ENCODE peak calls at places on chromosomes 2 and 18, in four cellular contexts. H, X, E and O are unnamed samples.

GRCh38 chr2:228628682-228629081 is 447.2 kb upstream of the SPHKAP start:
- DNase-seq in H (no peak), X (no peak), E (no peak), O (no peak)

GRCh38 chr2:172052000-172052983 is 33.0 kb upstream of the DLX1 start:
- DNase-seq in H (peak), X (no peak), E (no peak), O (no peak)

GRCh38 chr2:76472946-76473345 is 762.2 kb upstream of the GCFC2 start:
- DNase-seq in H (no peak), X (no peak), E (no peak), O (no peak)

GRCh38 chr18:12278153-12278764 is 24.1 kb downstream of the CIDEA start:
- DNase-seq in H (no peak), X (peak), E (peak), O (no peak)

GRCh38 chr2:109162999-109163398 is 34.0 kb downstream of the SH3RF3 start:
- DNase-seq in H (no peak), X (no peak), E (no peak), O (no peak)

GRCh38 chr2:74502147-74502719 is 2.8 kb upstream of the LBX2 start:
- DNase-seq in H (no peak), X (peak), E (no peak), O (peak)

GRCh38 chr2:98726172-98726725 is 4.7 kb downstream of the MGAT4A start:
- DNase-seq in H (no peak), X (no peak), E (no peak), O (no peak)

GRCh38 chr2:216117566-216117965 is 8.4 kb downstream of the XRCC5 start:
- DNase-seq in H (no peak), X (no peak), E (no peak), O (no peak)

GRCh38 chr2:31331156-31331555 is 83.4 kb downstream of the XDH start:
- DNase-seq in H (no peak), X (no peak), E (no peak), O (no peak)

GRCh38 chr18:9417081-9417841 is 58.1 kb upstream of the RALBP1 start:
- DNase-seq in H (no peak), X (no peak), E (no peak), O (no peak)
- H3K4me3 ChIP-seq in H (no peak), X (no peak), E (no peak), O (no peak)

DNA sequence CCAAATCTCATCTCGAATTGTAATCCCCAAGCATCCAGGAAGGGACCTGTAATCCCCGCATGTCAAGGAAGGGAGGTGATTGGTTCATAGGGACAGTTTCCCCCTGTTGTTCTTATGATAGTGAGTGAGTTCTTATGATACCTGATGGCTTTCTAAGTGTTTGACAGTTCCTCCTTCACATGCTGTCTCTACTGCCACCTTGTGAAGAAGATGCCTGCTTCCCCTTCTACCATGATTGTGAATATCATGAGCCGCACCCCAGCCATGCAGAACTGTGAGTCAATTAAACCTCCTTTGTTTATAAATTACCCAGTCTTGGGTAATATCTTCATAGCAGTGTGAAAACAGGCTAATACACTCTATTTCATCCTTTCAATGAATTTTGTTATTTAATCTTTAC is 446.7 kb downstream of the RNF144A start:
- DNase-seq in H (no peak), X (no peak), E (no peak), O (no peak)
- H3K9ac ChIP-seq in H (no peak), X (no peak), E (no peak), O (no peak)

GRCh38 chr2:117661619-117662018 is 152.9 kb upstream of the DDX18 start:
- DNase-seq in H (peak), X (no peak), E (no peak), O (no peak)
- H3K4me3 ChIP-seq in H (no peak), X (no peak), E (no peak), O (no peak)

GRCh38 chr2:7015007-7015950 is 98.1 kb downstream of the RNF144A start:
- DNase-seq in H (peak), X (peak), E (no peak), O (no peak)
- H3K9ac ChIP-seq in H (peak), X (no peak), E (no peak), O (no peak)

DNA sequence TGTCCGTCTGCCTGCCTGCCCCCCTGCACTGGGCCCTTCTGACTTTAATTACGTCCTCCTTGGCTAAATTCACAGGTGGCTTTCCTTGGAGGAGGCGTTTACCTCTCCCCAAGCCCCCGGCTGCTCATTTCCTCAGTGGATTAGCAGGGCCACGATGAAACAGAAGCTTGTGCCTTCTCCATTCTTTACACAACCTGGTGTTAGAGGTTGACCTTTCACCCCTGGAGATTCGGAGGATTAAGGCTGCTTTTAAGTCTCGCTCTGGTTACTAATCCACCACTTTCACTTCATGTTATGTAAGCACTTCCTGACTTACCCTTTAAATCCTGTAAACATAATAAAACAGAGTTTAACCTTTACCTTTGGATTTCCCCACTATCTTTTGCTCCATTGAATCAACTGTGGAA is 370.3 kb downstream of the EN1 start:
- DNase-seq in H (no peak), X (peak), E (no peak), O (peak)
- H3K4me3 ChIP-seq in H (no peak), X (no peak), E (no peak), O (no peak)

DNA sequence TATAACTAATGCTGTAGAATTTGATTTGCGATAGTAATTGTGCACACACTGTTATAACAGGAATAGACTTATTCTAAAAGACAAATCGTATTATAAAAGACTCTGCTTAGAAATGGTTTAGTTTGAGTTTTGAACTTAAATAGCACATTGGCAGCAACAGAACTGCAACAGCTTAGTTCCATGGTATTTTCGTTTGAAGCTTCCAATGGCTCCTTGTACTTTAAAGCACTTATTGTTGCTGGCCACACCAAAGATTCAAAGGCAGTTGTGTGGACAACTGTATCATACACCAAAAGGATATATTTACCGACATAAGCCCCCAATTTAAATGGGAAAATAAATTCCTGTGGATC is 634 bp downstream of the WIPF1 start:
- DNase-seq in H (no peak), X (no peak), E (peak), O (no peak)
- H3K9ac ChIP-seq in H (peak), X (no peak), E (peak), O (peak)

DNA sequence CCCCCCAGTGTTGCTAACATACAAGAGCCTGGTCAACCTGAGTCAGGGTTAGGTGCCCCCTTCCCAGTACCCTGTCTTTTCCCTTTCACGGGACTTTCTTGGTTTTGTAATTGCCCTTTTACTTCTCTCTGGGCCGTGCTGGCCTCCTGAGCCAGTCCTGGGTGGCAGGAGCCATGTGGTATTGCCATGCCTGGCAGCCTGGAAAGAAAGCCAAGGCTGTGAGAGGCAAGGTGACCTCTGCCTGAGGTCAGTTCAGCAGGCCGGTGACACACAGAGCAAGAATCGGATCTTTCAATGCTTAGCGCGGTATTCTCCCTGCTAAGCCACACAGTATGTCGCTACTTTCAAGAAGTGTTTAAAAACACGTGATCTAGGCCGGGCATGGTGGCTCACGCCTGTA is 52.3 kb downstream of the C18orf63 start:
- DNase-seq in H (no peak), X (no peak), E (no peak), O (no peak)
- H3K4me3 ChIP-seq in H (no peak), X (no peak), E (no peak), O (no peak)

GRCh38 chr2:203559640-203560039 is 24.5 kb upstream of the RAPH1 start:
- DNase-seq in H (no peak), X (no peak), E (no peak), O (no peak)

GRCh38 chr2:203548887-203549286 is 13.8 kb upstream of the RAPH1 start:
- DNase-seq in H (no peak), X (no peak), E (no peak), O (no peak)

GRCh38 chr2:203551653-203552250 is 16.7 kb upstream of the RAPH1 start:
- DNase-seq in H (no peak), X (no peak), E (no peak), O (peak)

GRCh38 chr2:203549406-203549805 is 14.3 kb upstream of the RAPH1 start:
- DNase-seq in H (no peak), X (no peak), E (no peak), O (no peak)

DNA sequence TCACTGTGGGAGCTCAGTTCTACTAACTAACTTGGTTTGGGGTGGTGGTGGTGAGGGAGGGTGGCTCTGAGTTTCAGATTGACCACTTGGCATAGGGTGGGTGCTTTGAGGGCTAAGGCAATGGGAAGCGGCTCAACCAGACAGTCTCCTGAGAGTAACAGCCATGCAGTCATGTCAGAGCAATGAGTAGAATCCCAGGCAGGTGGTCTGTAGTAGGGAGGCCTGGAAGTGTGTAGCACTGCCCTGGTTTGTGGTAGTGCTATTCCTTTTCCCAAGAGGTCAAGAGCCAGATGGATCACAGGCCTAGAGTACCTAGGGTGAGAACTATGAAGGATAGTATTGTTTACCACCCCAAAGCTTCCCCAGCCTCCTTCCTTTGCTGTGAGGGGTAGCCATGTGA is 18.7 kb upstream of the RAPH1 start:
- DNase-seq in H (no peak), X (no peak), E (no peak), O (no peak)
- H3K9ac ChIP-seq in H (no peak), X (no peak), E (no peak), O (no peak)

GRCh38 chr18:69839497-69839896 is 108.2 kb downstream of the CD226 start:
- DNase-seq in H (no peak), X (no peak), E (no peak), O (no peak)

GRCh38 chr18:69839989-69840388 is 107.7 kb downstream of the CD226 start:
- DNase-seq in H (no peak), X (no peak), E (no peak), O (no peak)

GRCh38 chr18:69840445-69840844 is 107.2 kb downstream of the CD226 start:
- DNase-seq in H (no peak), X (no peak), E (no peak), O (no peak)

GRCh38 chr18:69838003-69838402 is 109.7 kb downstream of the CD226 start:
- DNase-seq in H (no peak), X (no peak), E (no peak), O (no peak)

DNA sequence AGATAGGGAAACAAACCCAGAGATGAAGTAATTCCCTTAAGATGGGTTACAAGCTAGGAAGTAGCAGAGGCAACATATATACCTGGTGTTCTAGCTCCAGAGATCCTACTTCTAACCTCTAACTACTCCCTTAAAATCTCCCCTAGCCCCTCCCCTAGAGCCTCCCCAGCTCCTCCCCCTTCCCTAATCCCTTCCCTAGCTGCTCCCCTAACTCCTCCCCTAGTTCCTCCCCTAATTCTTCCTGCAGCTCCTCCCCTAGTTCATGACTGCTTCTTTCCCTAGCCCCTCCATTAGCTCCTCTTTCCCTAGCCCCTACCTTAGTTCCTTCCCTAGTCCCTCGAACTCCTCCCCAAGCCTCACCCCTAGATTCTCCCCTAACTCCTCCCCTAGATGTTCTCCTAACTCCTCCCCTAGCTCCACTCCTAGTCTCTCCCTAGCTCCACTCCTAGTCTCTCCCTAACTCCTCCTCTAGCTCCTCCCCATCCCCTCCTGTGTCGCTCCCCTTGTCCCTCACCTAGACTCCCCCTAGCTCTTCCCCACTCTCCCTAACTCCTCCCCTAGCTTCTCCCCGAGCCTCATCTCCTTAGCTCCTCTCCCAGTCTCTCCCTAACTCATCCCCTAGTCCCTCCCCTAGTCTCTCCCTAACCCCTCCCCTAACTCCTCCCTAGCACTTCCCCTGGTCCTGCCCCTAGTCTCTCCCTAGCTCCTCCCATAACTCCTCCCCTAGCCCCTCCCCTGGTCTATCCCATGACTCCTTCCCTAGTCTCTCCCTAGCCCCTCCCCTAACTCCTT is 108.9 kb downstream of the CD226 start:
- DNase-seq in H (peak), X (peak), E (no peak), O (no peak)
- H3K4me3 ChIP-seq in H (no peak), X (no peak), E (no peak), O (no peak)